ENCODE peak calls at places on chromosomes 2 and 18, in nine cellular contexts. J is activated T-helper 1 cell treated with Interleukin-2 at 50 U/mL for 16 hours, Z is cortex of kidney, H is fibroblast of lung, C is SIG-M5, L is tibial artery, R is NCI-H1417, E is renal cortical epithelial cell, S is NCI-H2029. U is an unnamed sample.

GRCh38 chr2:205171541-205171940 is 510.8 kb upstream of the NRP2 start:
- DNase-seq in J (no peak), Z (no peak), H (no peak), C (no peak), L (no peak), R (no peak), E (no peak), S (no peak), U (no peak)

GRCh38 chr2:1686784-1687105 is 57.6 kb downstream of the PXDN start:
- DNase-seq in J (no peak), Z (no peak), H (peak), C (no peak), L (no peak), R (no peak), E (peak), S (no peak), U (no peak)

GRCh38 chr2:228599297-228599696 is 417.8 kb upstream of the SPHKAP start:
- DNase-seq in J (no peak), Z (no peak), H (no peak), C (no peak), L (no peak), R (no peak), E (no peak), S (no peak), U (no peak)

GRCh38 chr2:216108967-216109921 is at the start of gene XRCC5:
- DNase-seq in J (peak), Z (peak), H (peak), C (peak), L (peak), R (peak), E (peak), S (peak), U (peak)

GRCh38 chr2:123101434-123101833 is 923.7 kb upstream of the CNTNAP5 start:
- DNase-seq in J (no peak), Z (no peak), H (no peak), C (no peak), L (no peak), R (no peak), E (no peak), S (no peak), U (no peak)

GRCh38 chr18:42052137-42052708 is 97.2 kb downstream of the PIK3C3 start:
- DNase-seq in J (no peak), Z (no peak), H (peak), C (no peak), L (no peak), R (no peak), E (peak), S (no peak), U (no peak)

GRCh38 chr2:41910126-41910525 is 137.7 kb upstream of the PKDCC start:
- DNase-seq in J (no peak), Z (no peak), H (no peak), C (no peak), L (no peak), R (no peak), E (peak), S (no peak), U (no peak)

GRCh38 chr2:227125506-227125905 is 38.5 kb downstream of the COL4A4 start:
- DNase-seq in J (no peak), Z (no peak), H (no peak), C (no peak), L (no peak), R (peak), E (no peak), S (no peak), U (no peak)

GRCh38 chr2:170885130-170885791 is 43.8 kb upstream of the GORASP2 start:
- DNase-seq in J (no peak), Z (no peak), H (no peak), C (no peak), L (no peak), R (no peak), E (peak), S (no peak), U (no peak)

GRCh38 chr18:55435592-55435991 is 152.4 kb downstream of the TCF4 start:
- DNase-seq in J (no peak), Z (no peak), H (no peak), C (no peak), L (no peak), R (no peak), E (no peak), S (no peak), U (no peak)

GRCh38 chr18:23902396-23902795 is 112.2 kb upstream of the TTC39C start:
- DNase-seq in J (no peak), Z (no peak), H (no peak), C (no peak), L (no peak), R (no peak), E (no peak), S (peak), U (no peak)

GRCh38 chr2:180203972-180204371 is 196.9 kb upstream of the CWC22 start:
- DNase-seq in J (no peak), Z (no peak), H (peak), C (no peak), L (peak), R (no peak), E (peak), S (no peak), U (no peak)

GRCh38 chr2:232652505-232652851 is 19.1 kb downstream of the EFHD1 start:
- DNase-seq in J (no peak), Z (no peak), H (no peak), C (no peak), L (no peak), R (peak), E (no peak), S (no peak), U (no peak)

GRCh38 chr18:37270046-37270665 is 295.4 kb downstream of the CELF4 start:
- DNase-seq in J (no peak), Z (no peak), H (peak), C (no peak), L (no peak), R (no peak), E (peak), S (no peak), U (no peak)

GRCh38 chr2:215633360-215633759 is 197.5 kb upstream of the FN1 start:
- DNase-seq in J (no peak), Z (no peak), H (no peak), C (no peak), L (no peak), R (no peak), E (no peak), S (no peak), U (no peak)

GRCh38 chr2:55809875-55810620 is 113.5 kb downstream of the EFEMP1 start:
- DNase-seq in J (no peak), Z (no peak), H (peak), C (no peak), L (peak), R (no peak), E (peak), S (no peak), U (no peak)

U was measured in germinal center.